ENCODE peak calls at places on chromosomes 5 and 9, in four cellular contexts. M is B cell, A is progenitor cell of endocrine pancreas, O is fibroblast of villous mesenchyme. N is an unnamed sample.

GRCh38 chr5:20572560-20572959 is 584.6 kb upstream of the CDH18 start:
- DNase-seq in M (no peak), O (peak; percentile 10), A (no peak), N (no peak)

GRCh38 chr9:12640021-12640587 is 53.1 kb upstream of the TYRP1 start:
- DNase-seq in A (no peak), O (peak; percentile 70), M (no peak), N (no peak)

GRCh38 chr5:102226321-102226720 is 69.8 kb downstream of the SLCO4C1 start:
- DNase-seq in M (no peak), O (no peak), A (no peak), N (no peak)

GRCh38 chr5:147481376-147481775 is 28.5 kb downstream of the DPYSL3 start:
- DNase-seq in M (no peak), A (no peak), O (peak; percentile 92), N (no peak)

GRCh38 chr5:99349842-99350241 is 421.0 kb upstream of the CHD1 start:
- DNase-seq in O (no peak), M (no peak), A (no peak), N (no peak)

GRCh38 chr9:1298027-1298426 is 247.9 kb downstream of the DMRT2 start:
- DNase-seq in M (no peak), A (no peak), O (no peak), N (no peak)

GRCh38 chr9:137550958-137551655 is 572 bp upstream of the MRPL41 start:
- DNase-seq in A (peak; percentile 91), O (peak; percentile 70), M (no peak), N (no peak)

GRCh38 chr5:81397169-81397568 is 3.2 kb upstream of the ACOT12 start:
- DNase-seq in A (no peak), M (no peak), O (no peak), N (no peak)

GRCh38 chr5:57716661-57717060 is 234.1 kb upstream of the ACTBL2 start:
- DNase-seq in A (no peak), O (no peak), M (no peak), N (no peak)

GRCh38 chr5:127934791-127935256 is 148.7 kb upstream of the SLC12A2 start:
- DNase-seq in M (no peak), O (no peak), A (no peak), N (no peak)

GRCh38 chr9:135961811-135962695 is 880 bp upstream of the UBAC1 start:
- DNase-seq in A (no peak), O (no peak), M (no peak), N (no peak)

GRCh38 chr9:124296800-124297552 is 39.2 kb downstream of the NEK6 start:
- DNase-seq in O (no peak), A (no peak), M (no peak), N (no peak)

GRCh38 chr9:136773386-136774044 is 9.2 kb upstream of the LCN15 start:
- DNase-seq in M (peak; percentile 67), A (no peak), O (no peak), N (no peak)

GRCh38 chr5:114335391-114335790 is 26.5 kb upstream of the KCNN2 start:
- DNase-seq in O (no peak), A (no peak), M (no peak), N (no peak)
- TF ChIP-seq CTCF in O (no peak), A (no peak), M (no peak), N (no peak)

DNA sequence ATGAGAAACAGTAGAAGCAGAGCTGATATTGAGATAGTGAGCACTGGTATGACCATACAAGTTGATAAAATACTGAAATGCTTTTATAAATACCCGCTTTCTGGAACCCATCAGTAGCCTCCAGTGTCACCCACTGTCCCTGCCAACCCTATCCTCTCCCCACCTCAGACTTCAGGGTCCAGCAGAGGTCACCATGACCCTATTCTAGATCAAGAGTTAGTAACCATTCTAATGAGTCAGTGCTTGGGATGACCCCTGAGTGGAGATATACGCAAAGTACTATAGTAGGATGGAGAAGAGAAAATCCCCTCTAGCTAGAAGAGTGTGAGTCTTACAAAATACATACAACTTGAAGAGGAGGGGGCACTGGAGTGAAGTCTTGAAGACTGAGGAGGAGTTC is 297.9 kb upstream of the BRINP1 start:
- DNase-seq in O (no peak), M (no peak), A (no peak), N (no peak)
- TF ChIP-seq CTCF in O (no peak), M (no peak), A (no peak), N (no peak)

GRCh38 chr5:180021900-180022299 is 49.7 kb downstream of the RNF130 start:
- DNase-seq in O (no peak), A (no peak), M (no peak), N (no peak)
- TF ChIP-seq CTCF in O (no peak), A (no peak), M (no peak), N (no peak)

GRCh38 chr5:106127341-106127781 is 1543.4 kb downstream of the EFNA5 start:
- DNase-seq in O (no peak), A (no peak), M (no peak), N (no peak)
- TF ChIP-seq CTCF in O (no peak), A (peak; percentile 11), M (no peak), N (no peak)

DNA sequence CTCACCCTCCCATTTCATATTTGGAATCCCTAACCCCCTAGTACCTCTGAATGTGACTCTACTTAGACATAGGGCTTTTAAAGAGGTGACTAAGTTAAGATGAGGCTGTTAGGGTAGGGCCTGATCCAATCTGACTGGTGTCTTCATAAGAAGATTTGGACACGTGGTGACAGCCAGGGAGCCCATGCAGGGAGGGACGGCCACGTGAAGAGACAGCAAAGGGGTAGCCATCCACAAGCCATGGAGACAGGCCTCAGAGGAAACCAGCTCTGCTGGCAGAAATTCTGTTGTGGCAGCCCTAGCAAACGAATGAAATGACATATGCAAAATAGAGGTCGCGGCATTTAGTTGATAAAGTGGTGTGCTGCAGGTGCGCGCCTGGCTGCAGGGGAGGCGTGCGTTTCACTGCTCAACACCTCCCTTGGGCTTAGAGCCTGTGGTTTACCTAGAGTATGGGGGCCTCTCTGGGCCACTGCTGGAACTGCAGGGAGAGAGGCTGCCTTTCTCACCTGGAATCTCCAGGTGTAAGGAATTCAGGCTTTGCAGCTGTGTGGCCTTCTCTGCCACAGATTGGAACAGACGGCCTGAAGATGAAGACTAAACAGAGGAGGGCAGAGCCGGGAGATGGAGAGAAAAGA is 7.1 kb upstream of the AFAP1L1 start:
- DNase-seq in M (peak; percentile 37), O (no peak), A (peak; percentile 54), N (no peak)
- TF ChIP-seq CTCF in M (peak; percentile 32), O (peak; percentile 48), A (peak; percentile 83), N (no peak)

DNA sequence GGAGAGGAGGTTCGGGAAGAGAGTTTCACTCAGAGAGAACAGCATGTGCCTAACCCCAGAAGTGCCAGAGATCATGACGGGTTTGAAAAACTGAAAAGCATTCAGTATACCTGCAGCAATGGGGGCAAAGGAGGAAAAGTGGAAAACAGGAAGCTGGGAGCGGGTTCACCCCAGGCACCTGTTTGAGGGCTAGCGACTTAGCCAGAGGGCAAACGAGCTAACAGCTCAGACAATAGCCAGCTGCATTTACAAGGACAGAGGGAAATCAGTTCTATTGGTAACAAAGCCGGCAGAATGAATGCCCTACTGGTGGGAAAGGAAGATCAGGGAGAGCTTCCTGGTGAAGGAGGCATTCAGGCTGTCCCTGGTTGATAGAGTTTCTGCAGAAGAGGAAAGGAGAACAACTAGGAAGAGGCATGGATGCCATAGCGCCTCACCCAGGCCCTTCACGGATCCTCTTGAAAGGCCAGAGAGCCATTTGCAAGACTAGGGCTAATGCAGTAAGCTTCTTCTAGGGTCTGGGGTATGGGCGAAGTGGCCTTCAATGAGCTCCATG is 141.7 kb upstream of the ADRA1B start:
- DNase-seq in O (no peak), M (no peak), A (no peak), N (no peak)
- TF ChIP-seq CTCF in O (no peak), M (no peak), A (no peak), N (no peak)

DNA sequence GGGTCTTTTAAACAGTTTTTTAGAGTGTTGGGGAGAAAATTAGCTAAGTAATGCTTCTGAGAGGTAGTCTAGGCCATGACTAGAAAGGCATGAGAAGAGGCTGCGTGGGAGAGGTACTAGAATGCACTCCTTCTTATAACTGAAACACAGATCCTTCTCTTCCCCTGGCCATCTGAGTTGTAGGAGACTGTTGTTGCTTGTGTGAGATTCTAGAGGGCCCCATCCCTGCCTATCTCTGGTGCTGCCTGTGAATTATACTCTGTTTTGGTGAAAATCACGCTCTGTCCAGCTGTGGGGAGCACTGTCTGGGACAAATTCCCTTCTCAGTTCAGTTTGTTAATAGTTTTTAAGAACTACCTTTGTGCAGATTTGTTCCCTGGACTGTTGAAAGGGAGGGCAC is 37.5 kb downstream of the MAP1B start:
- DNase-seq in A (no peak), M (no peak), O (no peak), N (no peak)
- TF ChIP-seq CTCF in A (no peak), M (no peak), O (no peak), N (no peak)

DNA sequence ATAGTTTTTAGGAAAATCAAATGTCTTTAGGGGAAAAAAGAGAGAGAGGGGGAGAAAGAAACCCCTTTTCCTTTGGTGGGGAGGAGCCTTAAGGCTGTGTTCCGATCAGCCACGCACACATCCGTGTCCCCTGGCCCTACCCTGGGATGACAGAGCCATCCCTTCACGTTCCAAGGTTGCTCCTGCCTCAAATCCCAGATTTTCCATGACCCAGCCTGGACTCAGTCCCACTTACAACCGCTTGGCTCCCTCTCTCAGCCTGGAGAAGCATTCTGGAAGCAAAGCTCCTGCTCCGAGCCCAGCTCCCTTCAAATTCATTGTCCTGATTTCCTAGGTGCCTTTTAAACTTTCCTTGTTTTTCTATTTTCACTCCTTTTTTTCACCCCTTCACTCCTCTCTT is 78.5 kb downstream of the COL27A1 start:
- DNase-seq in A (no peak), O (no peak), M (no peak), N (no peak)
- TF ChIP-seq CTCF in A (no peak), O (no peak), M (no peak), N (no peak)

GRCh38 chr5:86971034-86971511 is 296.6 kb upstream of the RASA1 start:
- DNase-seq in O (peak; percentile 52), A (no peak), M (peak; percentile 3), N (no peak)
- TF ChIP-seq CTCF in O (peak; percentile 26), A (no peak), M (peak; percentile 18), N (peak; percentile 26)

DNA sequence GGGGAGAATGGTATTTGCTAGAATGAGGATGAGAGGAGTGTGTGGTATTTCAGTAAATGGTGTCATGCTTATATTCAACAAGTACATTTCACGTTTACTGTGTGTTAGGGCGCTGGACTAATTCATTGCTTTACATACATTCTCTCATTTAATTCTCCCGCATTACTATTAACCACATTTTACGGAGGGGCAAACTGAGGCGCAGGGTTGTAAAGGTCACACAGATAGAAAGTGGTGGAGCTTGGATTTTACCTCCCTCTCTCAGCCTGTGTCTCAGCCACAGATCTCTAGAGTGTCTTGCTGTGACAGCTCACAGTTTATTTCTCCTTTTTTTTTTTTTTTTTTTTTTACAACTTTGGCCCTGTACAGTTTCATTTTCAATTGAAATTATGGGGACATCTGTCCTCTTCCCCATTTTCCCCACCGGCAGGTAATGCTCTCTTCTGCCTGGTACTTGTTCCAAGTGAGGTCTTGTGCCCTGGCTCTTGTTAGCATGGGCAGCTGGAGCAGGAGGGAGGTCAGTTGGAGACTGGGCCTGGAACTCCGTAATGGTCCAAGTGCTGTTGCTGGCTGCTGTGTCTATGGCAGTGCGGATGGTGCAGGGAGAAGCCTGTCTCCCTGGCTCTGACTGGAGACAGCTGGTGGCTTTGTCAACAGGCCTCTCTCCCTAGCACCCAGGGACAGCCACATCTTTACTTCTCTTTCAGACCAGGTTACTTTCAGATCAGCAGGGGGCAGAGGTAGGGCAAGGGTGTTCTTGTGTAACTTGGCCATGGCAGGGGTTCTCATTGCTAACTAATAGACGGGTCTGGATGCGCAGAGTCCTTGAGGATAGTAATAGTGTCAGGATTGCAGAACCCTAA is 20.5 kb upstream of the NDST1 start:
- DNase-seq in M (peak; percentile 55), O (peak; percentile 60), A (no peak), N (no peak)
- TF ChIP-seq CTCF in M (no peak), O (peak; percentile 29), A (peak; percentile 20), N (no peak)

N was measured in natural killer cell.